ENCODE peak calls at places on chromosomes 7 and 10, in four cellular contexts. One of them, this sample, is unnamed.

GRCh38 chr10:14325325-14325955 is 5.3 kb downstream of the FRMD4A start:
- DNase-seq in lung microvascular endothelial cell: peak
- DNase-seq in T-cell: peak
- DNase-seq in non-pigmented ciliary epithelial cell: no peak
- DNase-seq in this sample: peak

GRCh38 chr10:71838264-71839211 is 12.5 kb downstream of the PSAP start:
- DNase-seq in lung microvascular endothelial cell: no peak
- DNase-seq in non-pigmented ciliary epithelial cell: no peak
- DNase-seq in T-cell: no peak
- DNase-seq in this sample: no peak

GRCh38 chr10:116810895-116811294 is 38.4 kb upstream of the ENO4 start:
- DNase-seq in lung microvascular endothelial cell: no peak
- DNase-seq in T-cell: no peak
- DNase-seq in non-pigmented ciliary epithelial cell: no peak
- DNase-seq in this sample: no peak

GRCh38 chr7:79236352-79237028 is 217.0 kb downstream of the MAGI2 start:
- DNase-seq in lung microvascular endothelial cell: no peak
- DNase-seq in non-pigmented ciliary epithelial cell: no peak
- DNase-seq in T-cell: no peak
- DNase-seq in this sample: no peak

GRCh38 chr7:3033581-3033980 is 10.1 kb downstream of the CARD11 start:
- DNase-seq in T-cell: no peak
- DNase-seq in non-pigmented ciliary epithelial cell: no peak
- DNase-seq in lung microvascular endothelial cell: no peak
- DNase-seq in this sample: no peak

GRCh38 chr7:15753834-15754600 is 67.5 kb upstream of the MEOX2 start:
- DNase-seq in T-cell: no peak
- DNase-seq in lung microvascular endothelial cell: peak
- DNase-seq in non-pigmented ciliary epithelial cell: no peak
- DNase-seq in this sample: no peak

GRCh38 chr7:101402835-101403234 is 40.2 kb downstream of the COL26A1 start:
- DNase-seq in T-cell: no peak
- DNase-seq in lung microvascular endothelial cell: no peak
- DNase-seq in non-pigmented ciliary epithelial cell: no peak
- DNase-seq in this sample: no peak

GRCh38 chr7:150862356-150862755 is 10.0 kb downstream of the AOC1 start:
- DNase-seq in lung microvascular endothelial cell: no peak
- DNase-seq in T-cell: no peak
- DNase-seq in non-pigmented ciliary epithelial cell: no peak
- DNase-seq in this sample: no peak

GRCh38 chr10:19570143-19570542 is 246.1 kb upstream of the PLXDC2 start:
- DNase-seq in lung microvascular endothelial cell: no peak
- DNase-seq in T-cell: no peak
- DNase-seq in non-pigmented ciliary epithelial cell: no peak
- DNase-seq in this sample: no peak

GRCh38 chr7:134513169-134513752 is 14.1 kb upstream of the AKR1B10 start:
- DNase-seq in lung microvascular endothelial cell: peak
- DNase-seq in non-pigmented ciliary epithelial cell: no peak
- DNase-seq in T-cell: no peak
- DNase-seq in this sample: peak

GRCh38 chr7:48250441-48250951 is 79.2 kb downstream of the ABCA13 start:
- DNase-seq in non-pigmented ciliary epithelial cell: peak
- DNase-seq in lung microvascular endothelial cell: no peak
- DNase-seq in T-cell: no peak
- DNase-seq in this sample: no peak

GRCh38 chr10:80614576-80615416 is 77.1 kb downstream of the SH2D4B start:
- DNase-seq in non-pigmented ciliary epithelial cell: no peak
- DNase-seq in T-cell: no peak
- DNase-seq in lung microvascular endothelial cell: no peak
- DNase-seq in this sample: no peak

GRCh38 chr10:77043364-77043763 is 594.2 kb downstream of the KCNMA1 start:
- DNase-seq in lung microvascular endothelial cell: no peak
- DNase-seq in T-cell: no peak
- DNase-seq in non-pigmented ciliary epithelial cell: no peak
- DNase-seq in this sample: no peak

GRCh38 chr10:98477861-98478260 is 31.1 kb upstream of the HPS1 start:
- DNase-seq in T-cell: no peak
- DNase-seq in lung microvascular endothelial cell: no peak
- DNase-seq in non-pigmented ciliary epithelial cell: no peak
- DNase-seq in this sample: no peak

GRCh38 chr10:8840356-8840755 is 785.9 kb downstream of the GATA3 start:
- DNase-seq in non-pigmented ciliary epithelial cell: no peak
- DNase-seq in lung microvascular endothelial cell: no peak
- DNase-seq in T-cell: no peak
- DNase-seq in this sample: no peak

GRCh38 chr7:102431617-102432298 is 1.6 kb upstream of the ORAI2 start:
- DNase-seq in non-pigmented ciliary epithelial cell: no peak
- DNase-seq in lung microvascular endothelial cell: peak
- DNase-seq in T-cell: peak
- DNase-seq in this sample: no peak

GRCh38 chr10:129892571-129893045 is 71.5 kb downstream of the EBF3 start:
- DNase-seq in T-cell: no peak
- DNase-seq in lung microvascular endothelial cell: no peak
- DNase-seq in non-pigmented ciliary epithelial cell: no peak
- DNase-seq in this sample: no peak

GRCh38 chr7:2968616-2969397 is 74.9 kb downstream of the CARD11 start:
- DNase-seq in lung microvascular endothelial cell: no peak
- DNase-seq in non-pigmented ciliary epithelial cell: no peak
- DNase-seq in T-cell: no peak
- DNase-seq in this sample: no peak

GRCh38 chr7:156145996-156146395 is 333.7 kb upstream of the SHH start:
- DNase-seq in non-pigmented ciliary epithelial cell: no peak
- DNase-seq in T-cell: no peak
- DNase-seq in lung microvascular endothelial cell: no peak
- DNase-seq in this sample: no peak

GRCh38 chr10:78555128-78555527 is 513.6 kb upstream of the ZMIZ1 start:
- DNase-seq in T-cell: no peak
- DNase-seq in non-pigmented ciliary epithelial cell: no peak
- DNase-seq in lung microvascular endothelial cell: no peak
- DNase-seq in this sample: no peak

GRCh38 chr7:30465342-30466170 is 13.0 kb downstream of the NOD1 start:
- DNase-seq in T-cell: no peak
- DNase-seq in lung microvascular endothelial cell: no peak
- DNase-seq in non-pigmented ciliary epithelial cell: no peak
- DNase-seq in this sample: no peak

GRCh38 chr7:135994466-135995205 is 17.5 kb upstream of the MTPN start:
- DNase-seq in T-cell: no peak
- DNase-seq in non-pigmented ciliary epithelial cell: no peak
- DNase-seq in lung microvascular endothelial cell: no peak
- DNase-seq in this sample: no peak

This sample was measured in AML-193.